ENCODE peak calls at places on chromosomes 1 and 21, in five cellular contexts. Q is spleen, Z is tibial nerve, R is esophagus squamous epithelium, W is IMR-90. X is an unnamed sample.

GRCh38 chr1:97090725-97091124 is 369.1 kb downstream of the PTBP2 start:
- DNase-seq in Z (no peak), Q (no peak), W (no peak), R (no peak), X (no peak)

GRCh38 chr1:185895208-185895900 is 161.2 kb downstream of the HMCN1 start:
- DNase-seq in R (no peak), W (no peak), Q (no peak), Z (no peak), X (no peak)

GRCh38 chr1:7535934-7536878 is 234.9 kb upstream of the VAMP3 start:
- DNase-seq in R (no peak), Z (no peak), Q (peak), W (no peak), X (no peak)

GRCh38 chr1:235557495-235557894 is 53.2 kb upstream of the B3GALNT2 start:
- DNase-seq in R (no peak), Z (no peak), Q (no peak), W (no peak), X (no peak)

GRCh38 chr1:223748405-223748772 is 36.0 kb downstream of the CAPN2 start:
- DNase-seq in R (no peak), Z (no peak), Q (no peak), W (peak), X (no peak)

GRCh38 chr1:90361026-90361425 is 356.1 kb downstream of the BARHL2 start:
- DNase-seq in Q (no peak), W (no peak), Z (no peak), R (no peak), X (no peak)

GRCh38 chr21:38802050-38803026 is 3.4 kb upstream of the ETS2 start:
- DNase-seq in Z (no peak), Q (no peak), W (peak), R (no peak), X (no peak)

GRCh38 chr1:36561365-36561731 is 78.6 kb upstream of the CSF3R start:
- DNase-seq in R (no peak), Q (no peak), W (no peak), Z (no peak), X (no peak)

GRCh38 chr21:36428789-36429671 is 43.8 kb downstream of the CHAF1B start:
- DNase-seq in R (no peak), W (no peak), Q (no peak), Z (no peak), X (no peak)

GRCh38 chr1:8651236-8651890 is 166.1 kb downstream of the RERE start:
- DNase-seq in W (no peak), Q (no peak), R (no peak), Z (no peak), X (no peak)

GRCh38 chr1:58397187-58397820 is 149.2 kb downstream of the OMA1 start:
- DNase-seq in W (peak), Z (no peak), R (no peak), Q (no peak), X (no peak)

GRCh38 chr1:65832296-65832695 is 39.6 kb downstream of the PDE4B start:
- DNase-seq in Z (no peak), R (no peak), W (peak), Q (no peak), X (no peak)

GRCh38 chr1:207030522-207031009 is 2.0 kb downstream of the C1orf116 start:
- DNase-seq in Z (no peak), Q (no peak), R (no peak), W (no peak), X (no peak)

GRCh38 chr1:210263963-210264362 is 31.4 kb downstream of the SERTAD4 start:
- DNase-seq in W (no peak), Z (no peak), R (no peak), Q (no peak), X (no peak)

GRCh38 chr1:229984310-229984991 is 82.6 kb upstream of the GALNT2 start:
- DNase-seq in W (no peak), Z (no peak), Q (no peak), R (no peak), X (peak)

GRCh38 chr1:160720366-160720765 is 8.7 kb upstream of the CD48 start:
- DNase-seq in Z (no peak), R (no peak), Q (no peak), W (no peak), X (no peak)

GRCh38 chr1:230153655-230154296 is 86.7 kb downstream of the GALNT2 start:
- DNase-seq in R (no peak), Q (no peak), W (peak), Z (no peak), X (no peak)

GRCh38 chr1:211323156-211324063 is 3.2 kb upstream of the TRAF5 start:
- DNase-seq in Q (no peak), Z (no peak), R (no peak), W (peak), X (no peak)

GRCh38 chr21:38984982-38985422 is 179.3 kb downstream of the ETS2 start:
- DNase-seq in R (no peak), Z (no peak), W (peak), Q (no peak), X (no peak)

GRCh38 chr1:119674110-119674509 is 26.0 kb upstream of the ZNF697 start:
- DNase-seq in W (peak), Q (no peak), R (no peak), Z (no peak), X (no peak)

GRCh38 chr1:241605146-241605805 is 34.9 kb downstream of the CHML start:
- DNase-seq in R (no peak), Q (no peak), Z (no peak), W (no peak), X (no peak)

GRCh38 chr1:210916548-210916947 is 217.4 kb downstream of the KCNH1 start:
- DNase-seq in R (no peak), Q (no peak), W (no peak), Z (no peak), X (no peak)

GRCh38 chr21:34807146-34807880 is 138.5 kb downstream of the CLIC6 start:
- DNase-seq in R (no peak), Z (no peak), W (peak), Q (no peak), X (no peak)

GRCh38 chr1:189669846-189670245 is 807.8 kb downstream of the BRINP3 start:
- DNase-seq in Z (no peak), W (peak), R (no peak), Q (no peak), X (no peak)

GRCh38 chr1:159170639-159171038 is 776 bp upstream of the CADM3 start:
- DNase-seq in W (no peak), Q (no peak), Z (no peak), R (no peak), X (no peak)

GRCh38 chr1:119613769-119614358 is 34.2 kb downstream of the ZNF697 start:
- DNase-seq in Q (peak), W (peak), Z (peak), R (peak), X (no peak)

GRCh38 chr1:3240524-3241235 is 171.7 kb downstream of the PRDM16 start:
- DNase-seq in R (no peak), W (no peak), Z (no peak), Q (no peak), X (no peak)

GRCh38 chr1:230281531-230281930 is 144.6 kb downstream of the PGBD5 start:
- DNase-seq in Z (no peak), R (no peak), Q (peak), W (peak), X (no peak)

GRCh38 chr1:175481126-175482071 is 262.0 kb downstream of the TNR start:
- DNase-seq in R (no peak), Q (no peak), Z (no peak), W (peak), X (no peak)

GRCh38 chr1:225657462-225657989 is 4.6 kb upstream of the ENAH start:
- DNase-seq in Z (no peak), Q (no peak), W (peak), R (no peak), X (no peak)

GRCh38 chr1:186183970-186184628 is 191.0 kb downstream of the TPR start:
- DNase-seq in Q (no peak), R (no peak), W (no peak), Z (no peak), X (no peak)

GRCh38 chr1:18396247-18396646 is 84.5 kb upstream of the KLHDC7A start:
- DNase-seq in Z (no peak), R (no peak), W (peak), Q (no peak), X (no peak)

GRCh38 chr1:186043276-186043675 is 309.1 kb downstream of the HMCN1 start:
- DNase-seq in Z (no peak), W (no peak), R (no peak), Q (no peak), X (no peak)

GRCh38 chr1:199545780-199546179 is 481.7 kb upstream of the NR5A2 start:
- DNase-seq in R (no peak), Q (no peak), W (no peak), Z (no peak), X (no peak)

GRCh38 chr21:17388226-17388625 is 124.6 kb upstream of the CXADR start:
- DNase-seq in Z (no peak), Q (no peak), W (no peak), R (no peak), X (no peak)

GRCh38 chr1:87684194-87684593 is 355.5 kb downstream of the LMO4 start:
- DNase-seq in R (no peak), W (peak), Z (no peak), Q (no peak), X (no peak)

GRCh38 chr1:51973587-51974474 is 16.7 kb downstream of the RAB3B start:
- DNase-seq in R (no peak), Z (no peak), W (peak), Q (no peak), X (no peak)

GRCh38 chr21:46111857-46112730 is 14.2 kb downstream of the COL6A2 start:
- DNase-seq in R (no peak), Z (peak), W (no peak), Q (peak), X (no peak)

GRCh38 chr1:178341218-178341956 is 155.4 kb downstream of the CLEC20A start:
- DNase-seq in Z (no peak), R (no peak), Q (no peak), W (peak), X (no peak)
- TF ChIP-seq POLR2A in Z (no peak), R (peak), Q (no peak), W (no peak), X (no peak)

DNA sequence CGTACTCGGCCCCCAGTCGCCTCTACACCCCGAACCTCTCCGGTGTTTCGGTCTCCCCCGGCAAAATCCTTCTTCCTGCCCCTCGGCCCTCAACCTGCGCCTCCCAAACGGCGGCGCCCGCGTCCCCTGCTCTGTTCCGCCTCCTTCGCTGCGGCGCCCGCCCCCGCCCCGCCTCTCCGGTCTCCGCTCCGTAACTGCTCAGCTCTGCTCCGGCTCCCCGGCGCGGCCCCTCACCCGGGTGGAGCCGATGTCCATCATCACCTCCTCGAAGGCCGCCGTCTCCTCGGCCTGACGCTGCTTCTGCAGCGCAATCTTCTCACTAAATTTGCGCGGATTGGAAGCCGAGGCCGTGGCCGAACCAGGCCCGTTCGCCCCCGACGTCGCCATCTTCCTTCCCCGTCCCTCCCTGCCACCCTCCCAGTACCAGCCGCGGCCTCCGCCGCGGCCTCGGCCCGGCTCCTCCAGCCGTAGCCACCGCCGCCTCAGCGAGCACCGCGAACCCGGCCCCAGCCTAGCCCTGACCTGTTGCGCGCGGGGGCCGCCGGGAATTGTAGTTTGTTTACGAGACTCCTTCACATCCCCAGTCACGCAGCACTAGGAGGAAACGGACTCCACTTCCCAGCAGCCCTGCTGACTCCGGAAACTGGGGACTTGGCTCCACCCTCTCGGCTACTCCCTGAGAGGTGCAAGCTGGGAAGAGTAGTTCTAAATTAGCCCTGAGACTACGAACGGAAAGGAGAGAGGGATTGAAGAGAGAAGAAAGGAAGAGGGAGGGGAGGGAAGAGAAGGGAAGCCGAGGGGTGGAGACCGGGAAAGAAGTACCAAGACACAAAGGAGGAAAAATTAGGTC is at the start of gene CRTC2:
- DNase-seq in Z (peak), R (peak), Q (peak), W (peak), X (peak)
- TF ChIP-seq POLR2A in Z (peak), R (peak), Q (peak), W (peak), X (no peak)

GRCh38 chr1:220528049-220528678 is at the start of gene MARK1:
- DNase-seq in W (no peak), Z (peak), R (no peak), Q (peak), X (no peak)
- TF ChIP-seq POLR2A in W (no peak), Z (no peak), R (peak), Q (no peak), X (peak)

GRCh38 chr1:16367968-16368910 is 1.2 kb downstream of the SZRD1 start:
- DNase-seq in R (no peak), Q (no peak), Z (no peak), W (peak), X (no peak)
- TF ChIP-seq POLR2A in R (no peak), Q (no peak), Z (no peak), W (no peak), X (no peak)

GRCh38 chr1:212566522-212567479 is 41.8 kb upstream of the ATF3 start:
- DNase-seq in R (no peak), Z (no peak), W (peak), Q (peak), X (no peak)
- TF ChIP-seq POLR2A in R (no peak), Z (peak), W (no peak), Q (no peak), X (peak)

GRCh38 chr1:63773815-63774616 is at the start of gene ROR1:
- DNase-seq in W (peak), R (no peak), Q (peak), Z (peak), X (peak)
- TF ChIP-seq POLR2A in W (no peak), R (peak), Q (no peak), Z (peak), X (no peak)

GRCh38 chr21:44974676-44975075 is 34.8 kb downstream of the SLX9 start:
- DNase-seq in Q (no peak), Z (no peak), R (no peak), W (no peak), X (no peak)

GRCh38 chr21:44977616-44978340 is 37.9 kb downstream of the SLX9 start:
- DNase-seq in R (no peak), W (no peak), Q (no peak), Z (no peak), X (no peak)

GRCh38 chr21:44973598-44973997 is 33.8 kb downstream of the SLX9 start:
- DNase-seq in Z (no peak), R (no peak), W (no peak), Q (no peak), X (no peak)

GRCh38 chr21:44972821-44973220 is 33.0 kb downstream of the SLX9 start:
- DNase-seq in Q (no peak), R (no peak), Z (no peak), W (peak), X (no peak)

GRCh38 chr21:44975720-44976555 is 36.1 kb downstream of the SLX9 start:
- DNase-seq in W (no peak), R (no peak), Q (no peak), Z (no peak), X (no peak)
- TF ChIP-seq POLR2A in W (no peak), R (no peak), Q (no peak), Z (no peak), X (no peak)

GRCh38 chr21:37561941-37562919 is 195.7 kb downstream of the DYRK1A start:
- DNase-seq in R (no peak), Q (no peak), Z (no peak), W (no peak), X (peak)

GRCh38 chr21:37562920-37563640 is 196.5 kb downstream of the DYRK1A start:
- DNase-seq in Z (no peak), Q (peak), W (no peak), R (no peak), X (no peak)

GRCh38 chr21:37564924-37565529 is 198.5 kb downstream of the DYRK1A start:
- DNase-seq in R (no peak), Q (no peak), Z (no peak), W (peak), X (no peak)

GRCh38 chr21:37564341-37564923 is 197.9 kb downstream of the DYRK1A start:
- DNase-seq in Q (peak), W (peak), R (peak), Z (peak), X (no peak)

DNA sequence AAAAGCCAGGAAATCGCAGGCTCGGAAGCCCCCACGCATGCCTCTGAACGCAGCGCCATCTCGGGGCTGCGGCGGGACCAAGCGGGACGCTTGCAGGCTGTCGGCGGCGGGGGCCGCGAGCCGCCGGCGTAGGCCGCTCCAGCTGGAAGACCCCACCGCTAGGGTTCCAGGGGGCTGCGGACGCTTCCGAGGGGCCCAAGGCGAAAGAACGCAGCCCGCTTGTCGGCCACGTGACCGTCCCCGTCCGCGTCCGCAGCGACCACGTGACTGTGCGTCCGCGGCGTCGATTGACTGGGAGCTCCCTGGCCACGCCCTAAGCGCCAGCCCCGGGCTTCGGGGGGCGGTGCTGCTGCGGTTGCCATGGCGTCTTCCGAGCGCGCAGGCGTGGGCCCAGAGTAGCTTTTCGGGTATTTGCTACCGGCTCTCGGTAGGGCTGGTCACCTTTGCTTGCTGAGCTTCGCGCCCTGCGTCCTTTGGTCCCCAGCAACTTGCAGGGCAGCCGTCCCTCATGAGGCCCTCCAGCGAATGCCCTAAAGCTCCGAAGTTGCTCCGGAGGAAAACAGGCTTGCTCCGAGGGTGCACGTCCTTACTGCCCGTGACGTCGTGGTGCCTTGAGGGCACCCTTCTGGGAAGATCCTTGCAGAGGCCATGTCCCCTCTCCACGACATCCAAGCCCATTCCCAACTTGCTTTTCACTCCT is 197.2 kb downstream of the DYRK1A start:
- DNase-seq in Q (peak), R (peak), Z (peak), W (peak), X (no peak)
- TF ChIP-seq POLR2A in Q (no peak), R (peak), Z (peak), W (peak), X (peak)

DNA sequence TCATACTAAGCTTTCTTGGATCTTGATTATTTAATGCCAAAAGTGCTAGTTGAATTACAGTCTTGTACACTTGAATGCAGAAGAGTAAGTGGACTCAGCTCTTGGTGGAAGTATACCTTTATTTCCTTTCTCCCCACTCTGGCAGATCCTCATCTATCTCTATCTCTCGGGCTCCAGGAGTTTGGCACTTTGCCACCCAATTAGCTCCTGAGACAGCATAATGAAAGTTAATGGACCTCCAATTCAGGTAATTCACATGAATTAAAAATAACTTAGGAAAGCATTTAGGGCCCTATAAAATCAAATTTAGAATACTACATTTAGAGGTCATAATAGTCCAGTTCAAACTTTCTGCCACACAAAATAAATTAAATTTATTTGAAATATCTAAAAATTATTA is 67.4 kb downstream of the OLFM3 start:
- DNase-seq in W (no peak), Q (no peak), R (no peak), Z (no peak), X (no peak)
- TF ChIP-seq POLR2A in W (no peak), Q (no peak), R (no peak), Z (no peak), X (no peak)

DNA sequence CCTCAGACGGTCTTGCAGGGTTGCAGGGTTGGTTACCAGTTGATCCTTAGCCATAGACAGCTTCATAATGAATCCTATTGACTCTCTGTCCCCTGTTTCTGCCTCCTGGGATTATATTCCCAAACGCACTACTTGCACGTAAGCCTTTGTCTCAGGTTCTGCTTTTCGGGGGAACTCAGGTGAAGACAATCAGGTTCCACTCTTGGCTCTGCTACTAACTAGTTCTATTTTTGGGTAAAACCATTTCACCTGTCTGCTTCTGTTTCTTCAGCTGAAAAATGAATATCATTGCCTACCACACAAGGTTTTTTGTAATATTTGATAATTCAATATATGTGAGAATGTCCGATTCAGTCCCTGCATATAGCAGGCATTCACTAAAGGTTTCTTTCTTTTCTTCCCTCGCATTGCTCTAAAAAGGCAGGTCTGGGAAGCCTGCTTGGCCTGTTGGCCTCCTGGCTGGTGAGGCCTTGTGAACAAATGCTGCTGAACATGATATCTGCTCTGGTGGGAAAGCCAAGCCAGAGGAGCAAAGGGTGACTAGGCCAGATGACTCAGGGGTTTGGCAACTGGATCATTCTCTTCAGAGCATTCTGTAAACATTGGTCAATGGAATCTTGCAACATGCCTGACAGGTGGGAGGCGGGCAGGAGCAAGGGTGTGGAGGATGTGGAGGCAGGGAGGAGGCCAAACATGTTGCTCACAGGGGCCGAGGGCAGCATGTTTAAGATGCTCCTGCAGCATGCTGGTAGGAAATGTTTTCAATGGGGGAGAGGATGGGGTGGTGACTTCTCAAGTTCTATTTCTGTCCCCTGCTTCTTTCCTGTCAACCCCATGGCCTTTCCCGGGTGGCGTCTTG is 23.8 kb downstream of the IER5 start:
- DNase-seq in Q (no peak), Z (peak), R (no peak), W (peak), X (peak)
- TF ChIP-seq POLR2A in Q (no peak), Z (no peak), R (peak), W (peak), X (no peak)